ENCODE peak calls at places on chromosomes 5 and 9, in five cellular contexts. One of them, this sample, is unnamed.

GRCh38 chr5:136249678-136250266 is 56.8 kb upstream of the SMIM32 start:
- DNase-seq in CD8-positive, alpha-beta T cell: no peak
- DNase-seq in Peyer's patch: no peak
- DNase-seq in endothelial cell: peak; percentile 67
- DNase-seq in stomach: peak; percentile 55
- DNase-seq in this sample: no peak

GRCh38 chr5:154866841-154867240 is 8.4 kb downstream of the CNOT8 start:
- DNase-seq in stomach: no peak
- DNase-seq in endothelial cell: no peak
- DNase-seq in CD8-positive, alpha-beta T cell: no peak
- DNase-seq in Peyer's patch: no peak
- DNase-seq in this sample: no peak

GRCh38 chr5:116865651-116866050 is 291.0 kb upstream of the SEMA6A start:
- DNase-seq in CD8-positive, alpha-beta T cell: no peak
- DNase-seq in endothelial cell: no peak
- DNase-seq in stomach: no peak
- DNase-seq in Peyer's patch: no peak
- DNase-seq in this sample: no peak

GRCh38 chr9:3960661-3961144 is 339.2 kb downstream of the GLIS3 start:
- DNase-seq in stomach: no peak
- DNase-seq in Peyer's patch: no peak
- DNase-seq in CD8-positive, alpha-beta T cell: no peak
- DNase-seq in endothelial cell: no peak
- DNase-seq in this sample: no peak

GRCh38 chr5:93578179-93578812 is 2.7 kb downstream of the NR2F1-AS1 start:
- DNase-seq in Peyer's patch: no peak
- DNase-seq in stomach: no peak
- DNase-seq in endothelial cell: no peak
- DNase-seq in CD8-positive, alpha-beta T cell: no peak
- DNase-seq in this sample: no peak

GRCh38 chr5:151476054-151476453 is 28.7 kb downstream of the SLC36A1 start:
- DNase-seq in Peyer's patch: no peak
- DNase-seq in stomach: no peak
- DNase-seq in CD8-positive, alpha-beta T cell: no peak
- DNase-seq in endothelial cell: no peak
- DNase-seq in this sample: no peak

GRCh38 chr9:80292231-80292630 is 720.5 kb downstream of the TLE4 start:
- DNase-seq in endothelial cell: no peak
- DNase-seq in Peyer's patch: no peak
- DNase-seq in stomach: no peak
- DNase-seq in CD8-positive, alpha-beta T cell: no peak
- DNase-seq in this sample: no peak

GRCh38 chr9:136310273-136311030 is 6.6 kb upstream of the CCDC187 start:
- DNase-seq in Peyer's patch: no peak
- DNase-seq in CD8-positive, alpha-beta T cell: no peak
- DNase-seq in endothelial cell: no peak
- DNase-seq in stomach: no peak
- DNase-seq in this sample: no peak

GRCh38 chr9:132411091-132411508 is 1.1 kb downstream of the CFAP77 start:
- DNase-seq in endothelial cell: peak; percentile 73
- DNase-seq in stomach: peak; percentile 65
- DNase-seq in Peyer's patch: peak; percentile 69
- DNase-seq in CD8-positive, alpha-beta T cell: peak; percentile 77
- DNase-seq in this sample: peak; percentile 51

GRCh38 chr9:114829686-114830085 is 23.8 kb upstream of the TNFSF15 start:
- DNase-seq in CD8-positive, alpha-beta T cell: no peak
- DNase-seq in endothelial cell: no peak
- DNase-seq in stomach: no peak
- DNase-seq in Peyer's patch: no peak
- DNase-seq in this sample: no peak

GRCh38 chr9:83622814-83623633 is at the start of gene IDNK:
- DNase-seq in CD8-positive, alpha-beta T cell: peak; percentile 78
- DNase-seq in stomach: peak; percentile 66
- DNase-seq in endothelial cell: peak; percentile 68
- DNase-seq in Peyer's patch: peak; percentile 87
- DNase-seq in this sample: no peak

GRCh38 chr5:15499528-15500325 is at the start of gene FBXL7:
- DNase-seq in stomach: peak; percentile 37
- DNase-seq in Peyer's patch: peak; percentile 61
- DNase-seq in CD8-positive, alpha-beta T cell: no peak
- DNase-seq in endothelial cell: peak; percentile 84
- DNase-seq in this sample: no peak

GRCh38 chr5:132363431-132364112 is 5.9 kb upstream of the SLC22A5 start:
- DNase-seq in endothelial cell: no peak
- DNase-seq in Peyer's patch: no peak
- DNase-seq in CD8-positive, alpha-beta T cell: no peak
- DNase-seq in stomach: no peak
- DNase-seq in this sample: no peak

GRCh38 chr5:73564644-73565165 is 734 bp downstream of the ANKRA2 start:
- DNase-seq in endothelial cell: no peak
- DNase-seq in Peyer's patch: no peak
- DNase-seq in stomach: no peak
- DNase-seq in CD8-positive, alpha-beta T cell: no peak
- DNase-seq in this sample: no peak

GRCh38 chr5:57993866-57994265 is 466.0 kb downstream of the PLK2 start:
- DNase-seq in CD8-positive, alpha-beta T cell: no peak
- DNase-seq in endothelial cell: no peak
- DNase-seq in stomach: no peak
- DNase-seq in Peyer's patch: no peak
- DNase-seq in this sample: no peak

GRCh38 chr5:80990527-80990926 is 30.4 kb downstream of the RASGRF2 start:
- DNase-seq in stomach: no peak
- DNase-seq in CD8-positive, alpha-beta T cell: no peak
- DNase-seq in Peyer's patch: no peak
- DNase-seq in endothelial cell: no peak
- DNase-seq in this sample: no peak

GRCh38 chr5:11062379-11062778 is 301.3 kb upstream of the DAP start:
- DNase-seq in endothelial cell: no peak
- DNase-seq in CD8-positive, alpha-beta T cell: no peak
- DNase-seq in stomach: no peak
- DNase-seq in Peyer's patch: no peak
- DNase-seq in this sample: no peak

GRCh38 chr9:124779368-124780059 is 2.6 kb downstream of the OLFML2A start:
- DNase-seq in stomach: peak; percentile 23
- DNase-seq in Peyer's patch: peak; percentile 30
- DNase-seq in CD8-positive, alpha-beta T cell: no peak
- DNase-seq in endothelial cell: no peak
- DNase-seq in this sample: no peak

DNA sequence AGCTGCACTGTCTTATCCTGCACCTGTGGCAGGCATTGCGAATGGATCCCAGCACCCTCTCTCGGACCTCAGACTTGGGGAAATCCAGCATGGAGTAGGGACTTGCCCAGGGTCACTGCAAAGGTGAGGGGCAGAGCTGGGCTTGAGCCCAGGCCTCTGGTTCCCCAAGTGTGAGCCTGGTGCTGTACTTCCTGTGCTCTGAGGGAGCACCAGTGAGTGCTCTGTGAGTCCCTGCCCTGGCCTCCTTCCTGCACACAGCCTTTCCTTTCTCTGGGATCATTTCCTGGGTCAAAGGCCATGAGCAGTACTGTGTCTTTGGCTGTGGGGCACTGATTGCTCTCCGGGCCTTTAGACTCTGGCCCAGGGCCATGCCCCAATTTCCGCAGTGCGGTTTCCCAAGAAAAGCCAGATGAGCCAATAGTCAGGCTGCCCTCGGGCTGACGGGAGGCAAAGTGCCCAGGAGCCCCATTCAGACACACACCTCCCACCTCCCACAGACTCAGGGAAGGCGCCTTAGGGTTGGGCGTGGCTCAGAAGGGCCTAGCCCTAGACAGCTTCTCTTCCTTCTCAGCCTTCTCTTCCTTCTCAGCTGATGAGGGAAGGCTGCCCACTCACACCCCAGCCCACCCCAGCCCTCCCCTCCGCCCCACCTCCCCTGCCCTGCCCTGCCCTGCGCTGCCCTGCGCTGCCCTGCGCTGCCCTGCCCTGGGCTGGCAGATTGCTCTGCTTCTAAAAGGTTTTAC is 23.3 kb upstream of the TRIM14 start:
- DNase-seq in endothelial cell: no peak
- DNase-seq in stomach: peak; percentile 91
- DNase-seq in CD8-positive, alpha-beta T cell: no peak
- DNase-seq in Peyer's patch: peak; percentile 93
- DNase-seq in this sample: no peak
- TF ChIP-seq CTCF in endothelial cell: no peak
- TF ChIP-seq CTCF in stomach: no peak
- TF ChIP-seq CTCF in CD8-positive, alpha-beta T cell: no peak
- TF ChIP-seq CTCF in Peyer's patch: peak; percentile 17
- TF ChIP-seq CTCF in this sample: no peak

GRCh38 chr5:19608434-19608833 is 379.6 kb downstream of the CDH18 start:
- DNase-seq in Peyer's patch: no peak
- DNase-seq in stomach: no peak
- DNase-seq in endothelial cell: no peak
- DNase-seq in CD8-positive, alpha-beta T cell: no peak
- DNase-seq in this sample: no peak
- TF ChIP-seq CTCF in Peyer's patch: no peak
- TF ChIP-seq CTCF in stomach: no peak
- TF ChIP-seq CTCF in endothelial cell: no peak
- TF ChIP-seq CTCF in CD8-positive, alpha-beta T cell: no peak
- TF ChIP-seq CTCF in this sample: no peak

DNA sequence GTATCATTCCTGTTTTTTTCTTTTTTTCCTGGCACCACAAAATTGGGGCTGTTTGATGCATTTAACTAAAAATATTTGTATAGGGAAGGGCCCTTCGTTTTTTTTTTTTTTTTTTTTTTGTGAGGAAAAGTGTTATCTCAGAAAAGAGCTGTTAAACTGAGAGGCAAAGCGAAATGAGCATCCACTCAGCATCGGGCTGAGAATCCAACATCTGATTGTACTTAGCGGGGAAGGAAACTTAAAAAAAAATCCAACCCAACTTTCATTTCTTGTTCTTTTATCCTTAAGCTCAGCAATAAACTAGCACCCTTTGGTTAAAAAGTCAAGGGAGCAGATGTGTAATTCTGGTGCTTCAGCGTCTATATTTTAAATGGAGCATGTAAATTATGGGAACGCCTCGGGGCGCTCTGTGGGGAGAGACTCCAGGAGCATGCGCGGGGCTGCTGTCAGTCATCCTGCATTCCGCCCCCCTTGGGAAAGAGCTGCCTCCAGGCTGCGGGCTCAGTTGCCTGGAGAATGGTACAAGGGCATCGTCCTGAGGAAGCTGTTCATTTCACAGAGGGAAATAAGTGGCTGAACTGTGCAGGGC is 33.3 kb downstream of the DMRT2 start:
- DNase-seq in CD8-positive, alpha-beta T cell: no peak
- DNase-seq in stomach: no peak
- DNase-seq in Peyer's patch: no peak
- DNase-seq in endothelial cell: peak; percentile 36
- DNase-seq in this sample: no peak
- TF ChIP-seq CTCF in CD8-positive, alpha-beta T cell: no peak
- TF ChIP-seq CTCF in stomach: no peak
- TF ChIP-seq CTCF in Peyer's patch: no peak
- TF ChIP-seq CTCF in endothelial cell: no peak
- TF ChIP-seq CTCF in this sample: no peak

DNA sequence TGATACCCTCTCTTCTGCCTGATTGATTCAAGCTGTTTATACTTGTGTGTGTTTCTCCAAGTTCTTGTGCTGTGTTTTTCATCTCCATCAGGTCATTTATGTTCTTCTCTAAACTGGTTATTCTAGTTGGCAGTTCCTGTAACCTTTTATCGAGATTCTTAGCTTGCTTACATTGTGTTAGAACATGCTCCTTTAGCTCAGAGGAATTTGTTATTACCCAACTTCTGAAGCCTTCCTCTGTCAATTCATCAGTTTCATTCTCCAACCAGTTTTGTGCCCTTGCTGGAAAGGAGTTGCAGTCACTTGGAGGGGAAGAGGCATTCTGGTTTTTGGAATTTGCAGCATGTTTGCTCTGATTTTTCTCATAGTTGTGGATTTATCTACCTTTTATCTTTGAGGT is 126.2 kb upstream of the FTMT start:
- DNase-seq in CD8-positive, alpha-beta T cell: no peak
- DNase-seq in endothelial cell: no peak
- DNase-seq in stomach: no peak
- DNase-seq in Peyer's patch: no peak
- DNase-seq in this sample: no peak
- TF ChIP-seq CTCF in CD8-positive, alpha-beta T cell: no peak
- TF ChIP-seq CTCF in endothelial cell: no peak
- TF ChIP-seq CTCF in stomach: no peak
- TF ChIP-seq CTCF in Peyer's patch: no peak
- TF ChIP-seq CTCF in this sample: no peak